ENCODE peak calls at places on chromosomes 1 and 21, in seven cellular contexts. One of them, this sample, is unnamed.

GRCh38 chr21:27571706-27572105 is 604.8 kb upstream of the ADAMTS5 start:
- DNase-seq in GM12865: no peak
- DNase-seq in astrocyte of the spinal cord: peak
- DNase-seq in psoas muscle: no peak
- DNase-seq in suprapubic skin: no peak
- DNase-seq in epithelial cell of esophagus: peak
- DNase-seq in tibial nerve: no peak
- DNase-seq in this sample: no peak

GRCh38 chr21:45494851-45495680 is 47.2 kb downstream of the SLC19A1 start:
- DNase-seq in GM12865: no peak
- DNase-seq in astrocyte of the spinal cord: no peak
- DNase-seq in psoas muscle: peak
- DNase-seq in suprapubic skin: no peak
- DNase-seq in epithelial cell of esophagus: no peak
- DNase-seq in tibial nerve: no peak
- DNase-seq in this sample: no peak

GRCh38 chr1:30034627-30035521 is 688.5 kb downstream of the MATN1 start:
- DNase-seq in GM12865: no peak
- DNase-seq in astrocyte of the spinal cord: no peak
- DNase-seq in psoas muscle: no peak
- DNase-seq in suprapubic skin: no peak
- DNase-seq in epithelial cell of esophagus: no peak
- DNase-seq in tibial nerve: no peak
- DNase-seq in this sample: no peak

GRCh38 chr1:211751438-211751837 is 76.0 kb upstream of the NEK2 start:
- DNase-seq in GM12865: peak
- DNase-seq in astrocyte of the spinal cord: no peak
- DNase-seq in psoas muscle: no peak
- DNase-seq in suprapubic skin: no peak
- DNase-seq in epithelial cell of esophagus: no peak
- DNase-seq in tibial nerve: no peak
- DNase-seq in this sample: no peak

GRCh38 chr1:23743287-23744052 is at the start of gene ELOA:
- DNase-seq in GM12865: peak
- DNase-seq in astrocyte of the spinal cord: peak
- DNase-seq in psoas muscle: peak
- DNase-seq in suprapubic skin: peak
- DNase-seq in epithelial cell of esophagus: peak
- DNase-seq in tibial nerve: peak
- DNase-seq in this sample: peak

GRCh38 chr1:36322786-36323635 is 434 bp downstream of the EVA1B start:
- DNase-seq in GM12865: peak
- DNase-seq in astrocyte of the spinal cord: peak
- DNase-seq in psoas muscle: peak
- DNase-seq in suprapubic skin: no peak
- DNase-seq in epithelial cell of esophagus: no peak
- DNase-seq in tibial nerve: peak
- DNase-seq in this sample: peak

GRCh38 chr1:209190591-209191241 is 392.8 kb upstream of the CAMK1G start:
- DNase-seq in GM12865: peak
- DNase-seq in astrocyte of the spinal cord: peak
- DNase-seq in psoas muscle: no peak
- DNase-seq in suprapubic skin: no peak
- DNase-seq in epithelial cell of esophagus: peak
- DNase-seq in tibial nerve: no peak
- DNase-seq in this sample: peak

GRCh38 chr1:56056438-56057312 is 522.7 kb downstream of the PLPP3 start:
- DNase-seq in GM12865: no peak
- DNase-seq in astrocyte of the spinal cord: peak
- DNase-seq in psoas muscle: no peak
- DNase-seq in suprapubic skin: no peak
- DNase-seq in epithelial cell of esophagus: peak
- DNase-seq in tibial nerve: no peak
- DNase-seq in this sample: no peak

GRCh38 chr1:182215797-182216196 is 154.3 kb upstream of the ZNF648 start:
- DNase-seq in GM12865: no peak
- DNase-seq in astrocyte of the spinal cord: peak
- DNase-seq in psoas muscle: no peak
- DNase-seq in suprapubic skin: no peak
- DNase-seq in epithelial cell of esophagus: peak
- DNase-seq in tibial nerve: no peak
- DNase-seq in this sample: no peak

GRCh38 chr1:161420763-161421455 is 53.2 kb upstream of the CFAP126 start:
- DNase-seq in GM12865: no peak
- DNase-seq in astrocyte of the spinal cord: no peak
- DNase-seq in psoas muscle: no peak
- DNase-seq in suprapubic skin: no peak
- DNase-seq in epithelial cell of esophagus: peak
- DNase-seq in tibial nerve: no peak
- DNase-seq in this sample: no peak
- H3K4me3 ChIP-seq in GM12865: no peak
- H3K4me3 ChIP-seq in astrocyte of the spinal cord: no peak
- H3K4me3 ChIP-seq in psoas muscle: no peak
- H3K4me3 ChIP-seq in suprapubic skin: no peak
- H3K4me3 ChIP-seq in epithelial cell of esophagus: no peak
- H3K4me3 ChIP-seq in tibial nerve: no peak
- H3K4me3 ChIP-seq in this sample: no peak

DNA sequence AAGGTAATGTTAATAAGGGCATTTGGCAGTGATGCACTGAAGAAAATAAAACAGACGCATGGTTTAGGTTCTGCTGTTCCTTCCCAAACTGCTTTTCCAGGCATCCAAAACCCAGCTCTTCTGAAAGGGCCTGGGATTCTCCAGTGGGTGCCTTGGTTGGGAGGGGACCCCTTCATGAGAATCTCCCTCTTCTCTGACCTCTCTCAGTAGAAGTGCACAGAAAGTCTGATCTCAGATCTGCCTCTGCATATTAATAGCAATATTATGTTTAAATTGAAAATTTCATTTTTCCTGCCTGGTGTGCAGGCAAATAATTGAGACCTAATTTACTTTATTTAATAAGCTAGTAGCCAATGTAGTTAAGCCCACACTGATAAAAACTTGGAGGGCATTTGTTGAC is 260.6 kb downstream of the CAMTA1 start:
- DNase-seq in GM12865: no peak
- DNase-seq in astrocyte of the spinal cord: no peak
- DNase-seq in psoas muscle: no peak
- DNase-seq in suprapubic skin: no peak
- DNase-seq in epithelial cell of esophagus: no peak
- DNase-seq in tibial nerve: no peak
- DNase-seq in this sample: no peak
- H3K4me3 ChIP-seq in GM12865: no peak
- H3K4me3 ChIP-seq in astrocyte of the spinal cord: no peak
- H3K4me3 ChIP-seq in psoas muscle: no peak
- H3K4me3 ChIP-seq in suprapubic skin: no peak
- H3K4me3 ChIP-seq in epithelial cell of esophagus: no peak
- H3K4me3 ChIP-seq in tibial nerve: no peak
- H3K4me3 ChIP-seq in this sample: no peak

GRCh38 chr1:61271412-61271789 is 189.0 kb downstream of the NFIA start:
- DNase-seq in GM12865: no peak
- DNase-seq in astrocyte of the spinal cord: no peak
- DNase-seq in psoas muscle: no peak
- DNase-seq in suprapubic skin: no peak
- DNase-seq in epithelial cell of esophagus: no peak
- DNase-seq in tibial nerve: no peak
- DNase-seq in this sample: no peak

GRCh38 chr1:61273861-61274260 is 191.5 kb downstream of the NFIA start:
- DNase-seq in GM12865: no peak
- DNase-seq in astrocyte of the spinal cord: no peak
- DNase-seq in psoas muscle: no peak
- DNase-seq in suprapubic skin: no peak
- DNase-seq in epithelial cell of esophagus: no peak
- DNase-seq in tibial nerve: no peak
- DNase-seq in this sample: no peak

GRCh38 chr1:61273167-61273705 is 190.9 kb downstream of the NFIA start:
- DNase-seq in GM12865: no peak
- DNase-seq in astrocyte of the spinal cord: no peak
- DNase-seq in psoas muscle: no peak
- DNase-seq in suprapubic skin: no peak
- DNase-seq in epithelial cell of esophagus: no peak
- DNase-seq in tibial nerve: no peak
- DNase-seq in this sample: no peak

GRCh38 chr1:61277129-61277801 is 194.9 kb downstream of the NFIA start:
- DNase-seq in GM12865: no peak
- DNase-seq in astrocyte of the spinal cord: no peak
- DNase-seq in psoas muscle: no peak
- DNase-seq in suprapubic skin: no peak
- DNase-seq in epithelial cell of esophagus: no peak
- DNase-seq in tibial nerve: no peak
- DNase-seq in this sample: no peak

DNA sequence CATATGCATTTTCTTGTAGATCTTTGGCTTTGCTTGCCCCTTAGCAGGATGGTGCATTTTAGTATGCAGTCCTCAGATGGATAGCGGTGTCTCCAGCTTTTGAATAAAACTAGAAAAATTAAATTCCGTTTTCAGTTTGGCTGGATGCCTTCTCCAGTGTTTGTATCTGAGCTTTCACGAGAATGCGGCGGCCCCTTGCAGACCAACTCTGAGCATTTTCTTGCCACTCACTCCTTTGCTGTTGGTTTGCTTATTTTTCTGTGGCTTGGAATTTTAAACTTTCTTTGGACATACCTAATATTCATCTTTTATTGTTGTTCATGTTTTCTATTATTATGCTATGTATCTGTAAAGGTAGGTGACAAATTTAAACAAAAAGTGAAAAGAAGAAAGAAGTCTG is 192.6 kb downstream of the NFIA start:
- DNase-seq in GM12865: no peak
- DNase-seq in astrocyte of the spinal cord: no peak
- DNase-seq in psoas muscle: no peak
- DNase-seq in suprapubic skin: no peak
- DNase-seq in epithelial cell of esophagus: no peak
- DNase-seq in tibial nerve: no peak
- DNase-seq in this sample: no peak
- H3K4me3 ChIP-seq in GM12865: no peak
- H3K4me3 ChIP-seq in astrocyte of the spinal cord: no peak
- H3K4me3 ChIP-seq in psoas muscle: peak
- H3K4me3 ChIP-seq in suprapubic skin: no peak
- H3K4me3 ChIP-seq in epithelial cell of esophagus: no peak
- H3K4me3 ChIP-seq in tibial nerve: no peak
- H3K4me3 ChIP-seq in this sample: no peak

DNA sequence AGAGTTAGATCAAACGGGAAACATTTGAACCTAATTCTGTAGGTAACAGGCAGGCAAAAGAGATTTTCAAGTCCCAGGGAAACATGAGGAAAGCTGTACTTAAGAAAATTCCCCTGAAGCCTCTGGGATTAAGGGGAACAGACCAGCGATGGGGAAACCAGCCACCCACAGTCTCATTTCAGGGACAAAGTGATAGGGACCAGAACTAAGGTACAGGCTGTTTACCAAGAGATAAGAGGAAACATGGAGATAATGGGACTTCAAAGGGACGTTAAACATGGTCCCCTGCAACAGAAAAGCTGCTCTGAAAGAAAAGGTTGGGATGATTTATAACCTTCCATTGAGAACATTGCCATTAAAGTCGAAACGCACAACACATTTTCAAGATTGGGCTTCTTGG is 84.4 kb downstream of the NTPCR start:
- DNase-seq in GM12865: no peak
- DNase-seq in astrocyte of the spinal cord: no peak
- DNase-seq in psoas muscle: no peak
- DNase-seq in suprapubic skin: no peak
- DNase-seq in epithelial cell of esophagus: no peak
- DNase-seq in tibial nerve: no peak
- DNase-seq in this sample: no peak
- H3K4me3 ChIP-seq in GM12865: no peak
- H3K4me3 ChIP-seq in astrocyte of the spinal cord: no peak
- H3K4me3 ChIP-seq in psoas muscle: no peak
- H3K4me3 ChIP-seq in suprapubic skin: no peak
- H3K4me3 ChIP-seq in epithelial cell of esophagus: no peak
- H3K4me3 ChIP-seq in tibial nerve: no peak
- H3K4me3 ChIP-seq in this sample: no peak

GRCh38 chr1:225437710-225438437 is 10.0 kb upstream of the LBR start:
- DNase-seq in GM12865: no peak
- DNase-seq in astrocyte of the spinal cord: peak
- DNase-seq in psoas muscle: no peak
- DNase-seq in suprapubic skin: no peak
- DNase-seq in epithelial cell of esophagus: peak
- DNase-seq in tibial nerve: no peak
- DNase-seq in this sample: no peak

GRCh38 chr1:225442156-225442555 is 14.3 kb upstream of the LBR start:
- DNase-seq in GM12865: no peak
- DNase-seq in astrocyte of the spinal cord: no peak
- DNase-seq in psoas muscle: no peak
- DNase-seq in suprapubic skin: peak
- DNase-seq in epithelial cell of esophagus: no peak
- DNase-seq in tibial nerve: no peak
- DNase-seq in this sample: no peak

GRCh38 chr1:225440380-225440957 is 12.6 kb upstream of the LBR start:
- DNase-seq in GM12865: no peak
- DNase-seq in astrocyte of the spinal cord: no peak
- DNase-seq in psoas muscle: no peak
- DNase-seq in suprapubic skin: peak
- DNase-seq in epithelial cell of esophagus: no peak
- DNase-seq in tibial nerve: no peak
- DNase-seq in this sample: no peak

GRCh38 chr1:225445644-225446297 is 17.9 kb upstream of the LBR start:
- DNase-seq in GM12865: no peak
- DNase-seq in astrocyte of the spinal cord: no peak
- DNase-seq in psoas muscle: no peak
- DNase-seq in suprapubic skin: peak
- DNase-seq in epithelial cell of esophagus: peak
- DNase-seq in tibial nerve: no peak
- DNase-seq in this sample: no peak

GRCh38 chr1:225441314-225442119 is 13.7 kb upstream of the LBR start:
- DNase-seq in GM12865: peak
- DNase-seq in astrocyte of the spinal cord: no peak
- DNase-seq in psoas muscle: no peak
- DNase-seq in suprapubic skin: peak
- DNase-seq in epithelial cell of esophagus: peak
- DNase-seq in tibial nerve: no peak
- DNase-seq in this sample: peak
- H3K4me3 ChIP-seq in GM12865: no peak
- H3K4me3 ChIP-seq in astrocyte of the spinal cord: no peak
- H3K4me3 ChIP-seq in psoas muscle: no peak
- H3K4me3 ChIP-seq in suprapubic skin: no peak
- H3K4me3 ChIP-seq in epithelial cell of esophagus: no peak
- H3K4me3 ChIP-seq in tibial nerve: no peak
- H3K4me3 ChIP-seq in this sample: no peak

DNA sequence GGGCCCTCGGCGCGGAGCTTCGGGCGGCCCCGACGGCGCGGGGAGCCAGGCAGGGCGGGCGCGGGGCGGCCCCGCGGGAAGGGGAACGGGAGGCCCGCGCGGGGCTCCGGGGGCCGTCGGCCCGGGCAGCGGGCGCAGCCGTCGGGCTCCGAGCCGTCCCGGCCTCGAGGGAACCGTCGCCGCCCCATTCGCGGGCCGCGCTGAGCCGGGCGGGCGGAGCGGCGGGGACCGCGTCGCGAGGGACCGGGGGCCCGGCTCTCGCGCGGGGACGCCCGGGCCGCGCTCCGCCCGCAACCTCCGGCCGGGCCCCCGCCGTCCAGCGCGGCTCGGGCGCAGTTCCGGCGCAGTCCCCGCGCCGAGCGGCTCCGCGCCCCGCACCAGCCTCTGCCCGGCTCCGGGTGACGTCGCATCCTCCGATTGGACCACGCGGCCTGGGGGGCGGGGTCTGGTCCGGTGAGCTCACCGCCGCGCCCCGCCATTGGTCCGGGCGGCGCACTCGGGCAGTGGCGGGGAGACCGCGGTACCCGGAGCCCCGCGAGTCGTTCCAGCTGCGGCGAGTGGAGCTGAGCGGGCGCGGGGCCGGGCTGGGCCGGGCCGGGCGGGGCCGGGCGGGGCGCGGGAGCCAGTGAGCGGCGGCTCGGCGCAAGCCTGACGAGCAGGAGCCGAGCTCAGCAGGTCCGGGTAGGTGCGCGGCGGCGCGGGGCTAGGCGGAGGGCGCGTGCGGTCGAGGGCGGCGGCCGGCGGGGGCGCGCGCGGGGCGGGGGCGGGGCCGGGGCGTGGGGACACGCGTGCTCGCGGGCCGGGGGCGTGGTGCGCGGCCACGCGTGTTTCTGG is 66.7 kb upstream of the VAMP3 start:
- DNase-seq in GM12865: peak
- DNase-seq in astrocyte of the spinal cord: peak
- DNase-seq in psoas muscle: peak
- DNase-seq in suprapubic skin: peak
- DNase-seq in epithelial cell of esophagus: peak
- DNase-seq in tibial nerve: peak
- DNase-seq in this sample: peak
- H3K4me3 ChIP-seq in GM12865: no peak
- H3K4me3 ChIP-seq in astrocyte of the spinal cord: peak
- H3K4me3 ChIP-seq in psoas muscle: peak
- H3K4me3 ChIP-seq in suprapubic skin: peak
- H3K4me3 ChIP-seq in epithelial cell of esophagus: peak
- H3K4me3 ChIP-seq in tibial nerve: peak
- H3K4me3 ChIP-seq in this sample: no peak

This sample was measured in pancreas.